ENCODE peak calls at places on chromosome 5, in six cellular contexts. D is K562; M is colonic mucosa; K is esophagus muscularis mucosa; A is CD8-positive, alpha-beta T cell; T is hepatocyte. N is an unnamed sample. For H3K4me1, the result is how much of the 10 kb centered on the place peaks cover.

GRCh38 chr5:168773231-168773630 is 194.1 kb upstream of the PANK3 start:
- DNase-seq in D (no peak), M (no peak), K (no peak), A (no peak), T (no peak), N (no peak)

GRCh38 chr5:103110403-103110802 is 9.5 kb downstream of the GIN1 start:
- DNase-seq in D (no peak), M (no peak), K (no peak), A (no peak), T (no peak), N (no peak)

GRCh38 chr5:115849258-115849798 is 7.6 kb downstream of the AP3S1 start:
- DNase-seq in D (no peak), M (no peak), K (no peak), A (no peak), T (no peak), N (no peak)

GRCh38 chr5:3602713-3603502 is 7.3 kb downstream of the IRX1 start:
- DNase-seq in D (peak), M (no peak), K (no peak), A (no peak), T (peak), N (no peak)

GRCh38 chr5:144004146-144004545 is 166.3 kb downstream of the YIPF5 start:
- DNase-seq in D (no peak), M (no peak), K (no peak), A (no peak), T (no peak), N (no peak)

GRCh38 chr5:66959668-66960067 is 236.9 kb downstream of the CD180 start:
- DNase-seq in D (no peak), M (no peak), K (no peak), A (no peak), T (no peak), N (no peak)

GRCh38 chr5:131939690-131940345 is 5.6 kb downstream of the MEIKIN start:
- DNase-seq in D (no peak), M (no peak), K (no peak), A (no peak), T (no peak), N (no peak)

GRCh38 chr5:142016576-142016975 is 3.7 kb upstream of the GNPDA1 start:
- DNase-seq in D (no peak), M (no peak), K (no peak), A (peak), T (no peak), N (no peak)

GRCh38 chr5:81393783-81394718 is at the start of gene ACOT12:
- DNase-seq in D (no peak), M (no peak), K (no peak), A (no peak), T (peak), N (no peak)

GRCh38 chr5:148083203-148083602 is 19.4 kb downstream of the SPINK5 start:
- DNase-seq in D (no peak), M (no peak), K (no peak), A (no peak), T (no peak), N (no peak)
- H3K4me1 ChIP-seq in D (under half), M (under half), K (under half), A (under half), T (under half), N (under half)

GRCh38 chr5:80187274-80187673 is 68.6 kb downstream of the SERINC5 start:
- DNase-seq in D (no peak), M (no peak), K (no peak), A (no peak), T (no peak), N (no peak)
- H3K27ac ChIP-seq in D (no peak), M (peak), K (no peak), A (peak), T (peak), N (no peak)

GRCh38 chr5:134738133-134738962 is at the start of gene CAMLG:
- DNase-seq in D (peak), M (peak), K (peak), A (peak), T (peak), N (peak)

GRCh38 chr5:134741052-134741451 is 2.7 kb downstream of the CAMLG start:
- DNase-seq in D (no peak), M (no peak), K (no peak), A (no peak), T (no peak), N (no peak)

GRCh38 chr5:134736173-134736812 is 2.1 kb upstream of the CAMLG start:
- DNase-seq in D (no peak), M (no peak), K (no peak), A (no peak), T (no peak), N (no peak)

GRCh38 chr5:134742134-134742533 is 3.8 kb downstream of the CAMLG start:
- DNase-seq in D (no peak), M (no peak), K (no peak), A (no peak), T (no peak), N (no peak)

GRCh38 chr5:134738963-134739661 is 764 bp downstream of the CAMLG start:
- DNase-seq in D (peak), M (peak), K (no peak), A (peak), T (peak), N (no peak)
- TF ChIP-seq CTCF in D (peak), M (no peak), K (no peak), A (no peak), T (no peak), N (no peak)

DNA sequence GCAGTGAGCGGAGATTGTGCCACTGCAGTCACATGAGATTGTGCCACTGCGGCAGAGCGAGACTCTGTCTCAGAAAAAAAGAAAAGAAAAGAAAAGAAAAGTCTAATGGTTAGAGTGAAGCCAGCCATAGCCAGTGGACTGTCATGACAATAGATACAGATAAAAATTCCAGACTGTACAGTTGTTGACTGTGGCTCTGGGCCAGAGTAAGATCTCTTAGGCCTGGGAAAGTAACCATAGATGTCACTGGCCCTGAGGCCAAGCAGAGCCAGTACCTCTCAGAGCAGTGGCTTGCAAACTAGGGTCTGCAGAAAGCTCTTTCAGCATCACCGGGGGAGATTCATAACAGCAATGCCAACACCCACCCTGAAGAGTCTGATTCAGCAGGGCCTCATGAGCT is 44.1 kb upstream of the SUB1 start:
- DNase-seq in D (no peak), M (no peak), K (no peak), A (no peak), T (no peak), N (no peak)
- H3K4me1 ChIP-seq in D (under half), M (under half), K (under half), A (under half), T (under half), N (under half)

GRCh38 chr5:38765461-38765861 is 80.4 kb upstream of the OSMR start:
- DNase-seq in D (no peak), M (no peak), K (no peak), A (no peak), T (no peak), N (no peak)

GRCh38 chr5:38768411-38769211 is 77.2 kb upstream of the OSMR start:
- DNase-seq in D (no peak), M (no peak), K (no peak), A (no peak), T (no peak), N (no peak)

DNA sequence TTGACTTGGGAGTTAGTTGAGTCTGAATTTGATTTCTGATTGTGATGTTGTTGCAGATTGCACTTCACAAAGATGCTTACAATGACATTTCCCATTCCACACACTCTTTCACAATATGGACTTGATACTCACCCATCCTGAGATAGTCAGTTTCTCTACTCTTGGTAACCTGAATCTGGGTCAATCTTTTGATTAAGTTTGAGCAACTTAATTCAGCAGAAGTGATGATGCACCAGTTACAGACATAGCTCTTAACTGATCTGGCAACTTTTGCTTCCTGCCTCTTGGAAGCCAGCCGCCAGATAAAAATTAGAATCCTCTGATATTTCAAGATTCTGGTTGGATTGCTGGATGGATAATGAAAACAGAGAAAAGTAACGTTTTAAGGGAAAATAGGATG is 79.7 kb upstream of the OSMR start:
- DNase-seq in D (no peak), M (no peak), K (no peak), A (no peak), T (no peak), N (no peak)
- H3K27ac ChIP-seq in D (no peak), M (no peak), K (no peak), A (no peak), T (no peak), N (no peak)

DNA sequence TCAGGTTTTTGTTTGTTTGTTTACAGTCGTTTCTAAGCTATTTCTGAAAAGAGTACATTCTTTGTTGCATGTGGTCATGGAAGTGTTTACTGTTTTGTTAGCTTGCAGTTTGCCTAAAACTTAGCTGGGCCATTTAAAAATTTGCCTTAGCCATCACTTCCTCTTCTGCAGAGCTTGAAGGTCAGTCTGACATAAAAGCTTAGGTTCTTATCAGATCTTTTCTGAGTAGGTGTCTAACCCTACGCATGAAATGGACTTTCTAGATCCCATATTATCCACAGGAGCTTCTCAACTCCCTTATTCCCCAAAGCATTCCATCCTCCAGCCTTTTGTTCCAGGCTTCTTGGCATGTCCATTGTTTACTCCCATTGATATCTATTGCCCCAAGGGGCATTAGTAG is 90.3 kb downstream of the AP3B1 start:
- DNase-seq in D (no peak), M (no peak), K (no peak), A (no peak), T (no peak), N (no peak)
- TF ChIP-seq CTCF in D (no peak), M (no peak), K (no peak), A (no peak), T (no peak), N (no peak)

GRCh38 chr5:171979606-171980005 is 26.8 kb downstream of the FBXW11 start:
- DNase-seq in D (no peak), M (no peak), K (no peak), A (no peak), T (no peak), N (no peak)
- H3K4me1 ChIP-seq in D (under half), M (under half), K (under half), A (under half), T (under half), N (under half)

GRCh38 chr5:11139471-11139870 is 378.4 kb upstream of the DAP start:
- DNase-seq in D (no peak), M (no peak), K (no peak), A (no peak), T (no peak), N (no peak)
- H3K27ac ChIP-seq in D (no peak), M (no peak), K (no peak), A (no peak), T (no peak), N (no peak)

N was measured in thoracic aorta.